ENCODE peak calls at places on chromosome 11, in four cellular contexts. One of them, this sample, is unnamed.

GRCh38 chr11:93648168-93648567 is 13.3 kb upstream of the CEP295 start:
- DNase-seq in CD4-positive, alpha-beta memory T cell: no peak
- DNase-seq in fibroblast of mammary gland: peak; percentile 10
- DNase-seq in AG09319: no peak
- DNase-seq in this sample: peak; percentile 16

GRCh38 chr11:2376751-2377451 is at the start of gene CD81:
- DNase-seq in AG09319: no peak
- DNase-seq in CD4-positive, alpha-beta memory T cell: peak; percentile 61
- DNase-seq in fibroblast of mammary gland: peak; percentile 25
- DNase-seq in this sample: no peak

GRCh38 chr11:2771758-2772466 is 72.1 kb upstream of the KCNQ1OT1 start:
- DNase-seq in CD4-positive, alpha-beta memory T cell: no peak
- DNase-seq in AG09319: no peak
- DNase-seq in fibroblast of mammary gland: no peak
- DNase-seq in this sample: no peak

GRCh38 chr11:44963948-44964347 is 13.3 kb upstream of the TP53I11 start:
- DNase-seq in AG09319: no peak
- DNase-seq in CD4-positive, alpha-beta memory T cell: no peak
- DNase-seq in fibroblast of mammary gland: no peak
- DNase-seq in this sample: no peak

GRCh38 chr11:12110714-12111481 is 508 bp downstream of the MICAL2 start:
- DNase-seq in fibroblast of mammary gland: no peak
- DNase-seq in AG09319: no peak
- DNase-seq in CD4-positive, alpha-beta memory T cell: peak; percentile 33
- DNase-seq in this sample: no peak

GRCh38 chr11:48307760-48308386 is 1.9 kb downstream of the OR4S1 start:
- DNase-seq in AG09319: peak; percentile 11
- DNase-seq in CD4-positive, alpha-beta memory T cell: peak; percentile 53
- DNase-seq in fibroblast of mammary gland: peak; percentile 50
- DNase-seq in this sample: peak; percentile 59

GRCh38 chr11:126111458-126112116 is 48.9 kb upstream of the CDON start:
- DNase-seq in fibroblast of mammary gland: no peak
- DNase-seq in CD4-positive, alpha-beta memory T cell: no peak
- DNase-seq in AG09319: no peak
- DNase-seq in this sample: no peak

GRCh38 chr11:122788781-122789535 is 49.3 kb upstream of the CRTAM start:
- DNase-seq in AG09319: no peak
- DNase-seq in CD4-positive, alpha-beta memory T cell: no peak
- DNase-seq in fibroblast of mammary gland: no peak
- DNase-seq in this sample: no peak

GRCh38 chr11:77190331-77191075 is 62.5 kb downstream of the MYO7A start:
- DNase-seq in CD4-positive, alpha-beta memory T cell: no peak
- DNase-seq in AG09319: no peak
- DNase-seq in fibroblast of mammary gland: no peak
- DNase-seq in this sample: no peak

GRCh38 chr11:63761870-63762661 is 6.5 kb downstream of the ZFTA start:
- DNase-seq in AG09319: no peak
- DNase-seq in fibroblast of mammary gland: no peak
- DNase-seq in CD4-positive, alpha-beta memory T cell: no peak
- DNase-seq in this sample: no peak

GRCh38 chr11:73151371-73151870 is 9.3 kb upstream of the FCHSD2 start:
- DNase-seq in AG09319: no peak
- DNase-seq in CD4-positive, alpha-beta memory T cell: no peak
- DNase-seq in fibroblast of mammary gland: no peak
- DNase-seq in this sample: no peak

GRCh38 chr11:62055970-62056369 is 67.8 kb upstream of the INCENP start:
- DNase-seq in fibroblast of mammary gland: no peak
- DNase-seq in AG09319: no peak
- DNase-seq in CD4-positive, alpha-beta memory T cell: no peak
- DNase-seq in this sample: no peak

GRCh38 chr11:5280582-5281102 is 10.9 kb upstream of the HBE1 start:
- DNase-seq in AG09319: peak; percentile 95
- DNase-seq in CD4-positive, alpha-beta memory T cell: no peak
- DNase-seq in fibroblast of mammary gland: peak; percentile 100
- DNase-seq in this sample: peak; percentile 100

GRCh38 chr11:11910541-11910940 is 68.8 kb downstream of the USP47 start:
- DNase-seq in fibroblast of mammary gland: no peak
- DNase-seq in AG09319: no peak
- DNase-seq in CD4-positive, alpha-beta memory T cell: no peak
- DNase-seq in this sample: no peak

GRCh38 chr11:76047766-76048165 is 158.5 kb downstream of the WNT11 start:
- DNase-seq in CD4-positive, alpha-beta memory T cell: no peak
- DNase-seq in AG09319: no peak
- DNase-seq in fibroblast of mammary gland: no peak
- DNase-seq in this sample: no peak

GRCh38 chr11:94028436-94028835 is 7.3 kb downstream of the HEPHL1 start:
- DNase-seq in CD4-positive, alpha-beta memory T cell: no peak
- DNase-seq in fibroblast of mammary gland: peak; percentile 47
- DNase-seq in AG09319: peak; percentile 8
- DNase-seq in this sample: peak; percentile 42

GRCh38 chr11:101707477-101707876 is 123.7 kb upstream of the TRPC6 start:
- DNase-seq in fibroblast of mammary gland: no peak
- DNase-seq in CD4-positive, alpha-beta memory T cell: no peak
- DNase-seq in AG09319: no peak
- DNase-seq in this sample: no peak

GRCh38 chr11:7906481-7906880 is 24.6 kb downstream of the OR10A6 start:
- DNase-seq in fibroblast of mammary gland: no peak
- DNase-seq in AG09319: no peak
- DNase-seq in CD4-positive, alpha-beta memory T cell: no peak
- DNase-seq in this sample: no peak

GRCh38 chr11:832529-833113 is at the start of gene CD151:
- DNase-seq in CD4-positive, alpha-beta memory T cell: no peak
- DNase-seq in fibroblast of mammary gland: no peak
- DNase-seq in AG09319: no peak
- DNase-seq in this sample: no peak

GRCh38 chr11:116640641-116641402 is 132.0 kb downstream of the BUD13 start:
- DNase-seq in CD4-positive, alpha-beta memory T cell: no peak
- DNase-seq in fibroblast of mammary gland: no peak
- DNase-seq in AG09319: no peak
- DNase-seq in this sample: no peak

GRCh38 chr11:134047586-134047999 is 21.3 kb upstream of the JAM3 start:
- DNase-seq in fibroblast of mammary gland: peak; percentile 93
- DNase-seq in AG09319: peak; percentile 81
- DNase-seq in CD4-positive, alpha-beta memory T cell: no peak
- DNase-seq in this sample: peak; percentile 55

GRCh38 chr11:132334769-132335280 is 964.4 kb downstream of the NTM start:
- DNase-seq in fibroblast of mammary gland: no peak
- DNase-seq in AG09319: no peak
- DNase-seq in CD4-positive, alpha-beta memory T cell: no peak
- DNase-seq in this sample: no peak

GRCh38 chr11:117299351-117300300 is 8.5 kb downstream of the BACE1-AS start:
- DNase-seq in fibroblast of mammary gland: no peak
- DNase-seq in AG09319: no peak
- DNase-seq in CD4-positive, alpha-beta memory T cell: no peak
- DNase-seq in this sample: no peak

GRCh38 chr11:16356057-16356750 is at the start of gene SOX6:
- DNase-seq in CD4-positive, alpha-beta memory T cell: no peak
- DNase-seq in fibroblast of mammary gland: no peak
- DNase-seq in AG09319: no peak
- DNase-seq in this sample: peak; percentile 5

GRCh38 chr11:72582206-72583176 is 91.7 kb downstream of the PDE2A start:
- DNase-seq in AG09319: no peak
- DNase-seq in fibroblast of mammary gland: no peak
- DNase-seq in CD4-positive, alpha-beta memory T cell: no peak
- DNase-seq in this sample: no peak

GRCh38 chr11:117256573-117256972 is 24.1 kb downstream of the RNF214 start:
- DNase-seq in fibroblast of mammary gland: peak; percentile 85
- DNase-seq in AG09319: no peak
- DNase-seq in CD4-positive, alpha-beta memory T cell: no peak
- DNase-seq in this sample: peak; percentile 48

GRCh38 chr11:34366522-34366921 is 8.7 kb upstream of the ABTB2 start:
- DNase-seq in fibroblast of mammary gland: peak; percentile 53
- DNase-seq in CD4-positive, alpha-beta memory T cell: no peak
- DNase-seq in AG09319: no peak
- DNase-seq in this sample: no peak